ENCODE peak calls at places on chromosomes 13 and 19, in eight cellular contexts. One of them, this sample, is unnamed.

GRCh38 chr13:110242615-110243014 is 64.3 kb downstream of the COL4A1 start:
- DNase-seq in progenitor cell of endocrine pancreas: no peak
- DNase-seq in colonic mucosa: no peak
- DNase-seq in A673: no peak
- DNase-seq in neural crest cell: no peak
- DNase-seq in right lobe of liver: no peak
- DNase-seq in AG04449: no peak
- DNase-seq in PC-9: no peak
- DNase-seq in this sample: no peak

GRCh38 chr19:32349724-32350475 is 4.5 kb downstream of the ZNF507 start:
- DNase-seq in A673: no peak
- DNase-seq in right lobe of liver: no peak
- DNase-seq in progenitor cell of endocrine pancreas: no peak
- DNase-seq in AG04449: no peak
- DNase-seq in PC-9: peak
- DNase-seq in colonic mucosa: no peak
- DNase-seq in neural crest cell: no peak
- DNase-seq in this sample: peak

GRCh38 chr19:1170938-1171754 is 2.9 kb downstream of the SBNO2 start:
- DNase-seq in AG04449: no peak
- DNase-seq in right lobe of liver: no peak
- DNase-seq in A673: peak
- DNase-seq in progenitor cell of endocrine pancreas: no peak
- DNase-seq in colonic mucosa: no peak
- DNase-seq in PC-9: peak
- DNase-seq in neural crest cell: no peak
- DNase-seq in this sample: peak

GRCh38 chr13:112256716-112257497 is 119.2 kb upstream of the SPACA7 start:
- DNase-seq in AG04449: no peak
- DNase-seq in progenitor cell of endocrine pancreas: no peak
- DNase-seq in right lobe of liver: no peak
- DNase-seq in A673: no peak
- DNase-seq in colonic mucosa: no peak
- DNase-seq in neural crest cell: no peak
- DNase-seq in PC-9: no peak
- DNase-seq in this sample: no peak

GRCh38 chr19:41698746-41699230 is 9.6 kb upstream of the CEACAM5 start:
- DNase-seq in AG04449: no peak
- DNase-seq in progenitor cell of endocrine pancreas: no peak
- DNase-seq in right lobe of liver: no peak
- DNase-seq in colonic mucosa: peak
- DNase-seq in A673: peak
- DNase-seq in PC-9: peak
- DNase-seq in neural crest cell: no peak
- DNase-seq in this sample: peak

GRCh38 chr13:95954266-95954665 is 98.9 kb downstream of the UGGT2 start:
- DNase-seq in colonic mucosa: no peak
- DNase-seq in neural crest cell: no peak
- DNase-seq in PC-9: peak
- DNase-seq in AG04449: no peak
- DNase-seq in A673: no peak
- DNase-seq in right lobe of liver: no peak
- DNase-seq in progenitor cell of endocrine pancreas: no peak
- DNase-seq in this sample: no peak

GRCh38 chr13:60261432-60262351 is 98.0 kb upstream of the DIAPH3 start:
- DNase-seq in A673: no peak
- DNase-seq in colonic mucosa: peak
- DNase-seq in AG04449: no peak
- DNase-seq in progenitor cell of endocrine pancreas: peak
- DNase-seq in PC-9: no peak
- DNase-seq in neural crest cell: no peak
- DNase-seq in right lobe of liver: no peak
- DNase-seq in this sample: no peak

GRCh38 chr13:72204291-72204690 is 337.3 kb upstream of the DACH1 start:
- DNase-seq in PC-9: no peak
- DNase-seq in AG04449: no peak
- DNase-seq in neural crest cell: no peak
- DNase-seq in right lobe of liver: no peak
- DNase-seq in A673: peak
- DNase-seq in progenitor cell of endocrine pancreas: no peak
- DNase-seq in colonic mucosa: no peak
- DNase-seq in this sample: no peak

GRCh38 chr13:85562282-85562681 is 236.9 kb downstream of the SLITRK6 start:
- DNase-seq in progenitor cell of endocrine pancreas: no peak
- DNase-seq in AG04449: no peak
- DNase-seq in neural crest cell: no peak
- DNase-seq in colonic mucosa: no peak
- DNase-seq in A673: no peak
- DNase-seq in PC-9: no peak
- DNase-seq in right lobe of liver: no peak
- DNase-seq in this sample: no peak

GRCh38 chr19:30312582-30313352 is 59.4 kb upstream of the ZNF536 start:
- DNase-seq in progenitor cell of endocrine pancreas: no peak
- DNase-seq in PC-9: no peak
- DNase-seq in A673: no peak
- DNase-seq in right lobe of liver: no peak
- DNase-seq in AG04449: no peak
- DNase-seq in neural crest cell: no peak
- DNase-seq in colonic mucosa: no peak
- DNase-seq in this sample: no peak

GRCh38 chr13:30880756-30881155 is 25.3 kb upstream of the MEDAG start:
- DNase-seq in colonic mucosa: no peak
- DNase-seq in PC-9: no peak
- DNase-seq in right lobe of liver: no peak
- DNase-seq in neural crest cell: no peak
- DNase-seq in AG04449: peak
- DNase-seq in progenitor cell of endocrine pancreas: no peak
- DNase-seq in A673: no peak
- DNase-seq in this sample: no peak

GRCh38 chr13:75492389-75492788 is 10.4 kb upstream of the TBC1D4 start:
- DNase-seq in right lobe of liver: no peak
- DNase-seq in colonic mucosa: no peak
- DNase-seq in AG04449: peak
- DNase-seq in progenitor cell of endocrine pancreas: no peak
- DNase-seq in A673: no peak
- DNase-seq in neural crest cell: no peak
- DNase-seq in PC-9: no peak
- DNase-seq in this sample: no peak

GRCh38 chr19:41265376-41266153 is 1.4 kb downstream of the HNRNPUL1 start:
- DNase-seq in A673: peak
- DNase-seq in colonic mucosa: peak
- DNase-seq in neural crest cell: peak
- DNase-seq in AG04449: no peak
- DNase-seq in right lobe of liver: no peak
- DNase-seq in progenitor cell of endocrine pancreas: no peak
- DNase-seq in PC-9: no peak
- DNase-seq in this sample: peak

GRCh38 chr13:84903391-84903790 is 895.8 kb downstream of the SLITRK6 start:
- DNase-seq in progenitor cell of endocrine pancreas: no peak
- DNase-seq in neural crest cell: no peak
- DNase-seq in PC-9: no peak
- DNase-seq in colonic mucosa: no peak
- DNase-seq in A673: no peak
- DNase-seq in right lobe of liver: no peak
- DNase-seq in AG04449: no peak
- DNase-seq in this sample: no peak

GRCh38 chr13:48730971-48731658 is 77.4 kb downstream of the CYSLTR2 start:
- DNase-seq in neural crest cell: no peak
- DNase-seq in AG04449: no peak
- DNase-seq in right lobe of liver: no peak
- DNase-seq in progenitor cell of endocrine pancreas: no peak
- DNase-seq in A673: peak
- DNase-seq in PC-9: no peak
- DNase-seq in colonic mucosa: no peak
- DNase-seq in this sample: no peak

GRCh38 chr13:48728226-48728625 is 74.5 kb downstream of the CYSLTR2 start:
- DNase-seq in neural crest cell: no peak
- DNase-seq in progenitor cell of endocrine pancreas: no peak
- DNase-seq in A673: no peak
- DNase-seq in colonic mucosa: no peak
- DNase-seq in right lobe of liver: no peak
- DNase-seq in PC-9: no peak
- DNase-seq in AG04449: no peak
- DNase-seq in this sample: no peak

GRCh38 chr13:48728876-48729275 is 75.1 kb downstream of the CYSLTR2 start:
- DNase-seq in right lobe of liver: no peak
- DNase-seq in PC-9: no peak
- DNase-seq in neural crest cell: no peak
- DNase-seq in AG04449: no peak
- DNase-seq in progenitor cell of endocrine pancreas: no peak
- DNase-seq in colonic mucosa: no peak
- DNase-seq in A673: no peak
- DNase-seq in this sample: no peak

GRCh38 chr13:48733739-48734329 is 80.1 kb downstream of the CYSLTR2 start:
- DNase-seq in progenitor cell of endocrine pancreas: no peak
- DNase-seq in PC-9: no peak
- DNase-seq in A673: no peak
- DNase-seq in AG04449: no peak
- DNase-seq in neural crest cell: no peak
- DNase-seq in colonic mucosa: no peak
- DNase-seq in right lobe of liver: no peak
- DNase-seq in this sample: no peak

DNA sequence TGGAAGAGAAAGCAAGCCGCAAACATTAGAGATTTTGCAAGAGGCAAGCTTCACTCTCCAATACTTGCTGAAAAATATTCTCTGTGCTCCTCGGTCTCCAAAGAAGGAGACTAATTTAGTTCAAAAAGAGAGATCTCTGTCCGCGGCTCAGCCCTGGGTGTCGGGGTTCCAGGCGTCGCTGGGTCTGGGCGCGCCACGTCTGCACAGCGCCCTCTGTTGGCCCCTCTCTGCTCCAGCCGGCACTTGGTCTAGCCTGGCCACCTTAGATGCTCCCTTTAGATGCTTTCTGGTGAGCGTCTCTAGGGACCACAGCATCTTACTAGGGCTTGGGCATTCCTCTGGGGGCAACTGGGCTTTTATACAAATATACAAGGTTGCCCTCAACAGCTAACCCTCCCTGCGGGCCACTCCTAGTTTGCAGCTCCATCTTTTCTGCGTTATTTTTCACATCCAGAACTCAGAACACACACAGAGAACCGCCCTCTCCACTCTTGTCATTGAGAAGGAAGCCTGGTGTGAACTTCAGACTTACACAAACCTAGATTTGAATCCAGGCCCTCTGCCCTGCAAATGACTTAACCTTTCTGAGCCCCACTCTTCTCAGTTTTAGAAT is 78.3 kb downstream of the CYSLTR2 start:
- DNase-seq in PC-9: no peak
- DNase-seq in colonic mucosa: peak
- DNase-seq in A673: peak
- DNase-seq in right lobe of liver: peak
- DNase-seq in neural crest cell: peak
- DNase-seq in progenitor cell of endocrine pancreas: peak
- DNase-seq in AG04449: no peak
- DNase-seq in this sample: peak
- TF ChIP-seq CTCF in PC-9: peak
- TF ChIP-seq CTCF in colonic mucosa: peak
- TF ChIP-seq CTCF in A673: peak
- TF ChIP-seq CTCF in right lobe of liver: peak
- TF ChIP-seq CTCF in neural crest cell: peak
- TF ChIP-seq CTCF in progenitor cell of endocrine pancreas: peak
- TF ChIP-seq CTCF in AG04449: peak
- TF ChIP-seq CTCF in this sample: peak

DNA sequence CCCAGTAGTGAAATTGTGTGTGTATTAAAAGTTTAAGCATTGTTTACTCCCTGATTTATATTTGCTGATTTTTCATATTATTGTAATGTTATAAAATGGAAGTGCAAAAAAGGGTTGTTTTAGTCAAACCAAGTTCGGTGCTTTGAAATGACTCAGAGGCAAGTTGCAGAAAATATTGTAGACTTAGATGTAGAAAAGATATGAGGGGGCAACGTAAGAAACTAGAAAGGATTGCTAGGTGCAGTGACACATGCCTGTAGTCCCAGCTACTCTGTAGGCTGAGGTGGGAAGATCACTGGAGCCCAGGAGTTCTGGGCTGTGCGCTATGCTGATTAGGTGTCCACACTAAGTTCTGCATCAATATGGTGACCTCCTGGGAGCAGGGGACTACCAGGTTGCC is 16.1 kb upstream of the LPAR6 start:
- DNase-seq in PC-9: no peak
- DNase-seq in right lobe of liver: no peak
- DNase-seq in colonic mucosa: no peak
- DNase-seq in progenitor cell of endocrine pancreas: no peak
- DNase-seq in AG04449: no peak
- DNase-seq in A673: no peak
- DNase-seq in neural crest cell: no peak
- DNase-seq in this sample: no peak
- TF ChIP-seq CTCF in PC-9: no peak
- TF ChIP-seq CTCF in right lobe of liver: no peak
- TF ChIP-seq CTCF in colonic mucosa: no peak
- TF ChIP-seq CTCF in progenitor cell of endocrine pancreas: no peak
- TF ChIP-seq CTCF in AG04449: no peak
- TF ChIP-seq CTCF in A673: no peak
- TF ChIP-seq CTCF in neural crest cell: no peak
- TF ChIP-seq CTCF in this sample: no peak

DNA sequence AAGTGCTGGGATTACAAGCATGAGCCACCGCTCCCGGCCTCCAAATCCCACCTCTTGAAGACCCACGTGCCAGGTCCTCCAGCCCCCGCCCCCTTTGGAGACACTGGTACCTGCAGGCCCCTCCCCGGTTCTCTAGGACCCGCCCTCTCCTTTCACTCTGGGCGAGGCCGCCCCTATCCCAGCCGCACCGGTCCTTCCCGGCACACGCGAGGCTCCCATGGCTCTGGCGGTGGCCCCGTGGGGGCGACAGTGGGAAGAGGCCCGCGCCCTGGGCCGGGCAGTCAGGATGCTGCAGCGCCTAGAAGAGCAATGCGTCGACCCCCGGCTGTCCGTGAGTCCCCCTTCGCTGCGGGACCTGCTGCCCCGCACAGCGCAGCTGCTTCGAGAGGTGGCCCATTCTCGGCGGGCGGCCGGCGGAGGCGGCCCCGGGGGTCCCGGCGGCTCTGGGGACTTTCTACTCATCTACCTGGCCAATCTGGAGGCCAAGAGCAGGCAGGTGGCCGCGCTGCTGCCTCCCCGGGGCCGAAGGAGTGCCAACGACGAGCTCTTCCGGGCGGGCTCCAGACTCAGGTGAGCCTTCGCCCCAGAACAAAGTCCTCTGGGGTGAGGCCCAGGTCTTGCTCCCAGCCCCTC is at the start of gene CBLC:
- DNase-seq in AG04449: no peak
- DNase-seq in A673: no peak
- DNase-seq in colonic mucosa: peak
- DNase-seq in progenitor cell of endocrine pancreas: peak
- DNase-seq in neural crest cell: no peak
- DNase-seq in right lobe of liver: peak
- DNase-seq in PC-9: peak
- DNase-seq in this sample: peak
- TF ChIP-seq CTCF in AG04449: no peak
- TF ChIP-seq CTCF in A673: no peak
- TF ChIP-seq CTCF in colonic mucosa: no peak
- TF ChIP-seq CTCF in progenitor cell of endocrine pancreas: peak
- TF ChIP-seq CTCF in neural crest cell: peak
- TF ChIP-seq CTCF in right lobe of liver: peak
- TF ChIP-seq CTCF in PC-9: no peak
- TF ChIP-seq CTCF in this sample: no peak

DNA sequence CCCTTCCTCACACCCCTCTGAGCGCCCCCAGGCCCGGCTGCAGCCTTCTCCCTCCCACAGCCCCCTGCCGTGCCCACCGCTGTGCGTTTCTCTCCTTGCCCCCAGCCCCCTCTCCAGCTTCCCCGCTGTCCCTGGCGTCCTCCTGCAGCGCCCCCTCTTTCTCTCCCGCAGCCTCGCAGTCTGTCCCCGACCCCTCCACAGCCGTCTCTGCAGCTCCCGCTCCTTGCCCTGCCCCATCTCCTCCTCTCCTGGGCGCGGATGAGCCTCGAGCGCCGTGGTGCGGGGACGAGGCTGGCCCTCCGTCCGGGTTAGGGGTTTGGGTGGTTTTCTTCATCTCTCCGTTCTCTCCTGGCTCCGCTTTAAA is 1.1 kb downstream of the KMT5C start:
- DNase-seq in AG04449: no peak
- DNase-seq in PC-9: peak
- DNase-seq in right lobe of liver: no peak
- DNase-seq in A673: peak
- DNase-seq in neural crest cell: peak
- DNase-seq in colonic mucosa: peak
- DNase-seq in progenitor cell of endocrine pancreas: peak
- DNase-seq in this sample: peak
- TF ChIP-seq CTCF in AG04449: peak
- TF ChIP-seq CTCF in PC-9: no peak
- TF ChIP-seq CTCF in right lobe of liver: no peak
- TF ChIP-seq CTCF in A673: peak
- TF ChIP-seq CTCF in neural crest cell: no peak
- TF ChIP-seq CTCF in colonic mucosa: no peak
- TF ChIP-seq CTCF in progenitor cell of endocrine pancreas: peak
- TF ChIP-seq CTCF in this sample: no peak

This sample was measured in Calu3.